ENCODE peak calls at places on chromosomes 11 and 22, in ten cellular contexts. Q is breast epithelium, I is sigmoid colon, S is endothelial cell of umbilical vein, T is suprapubic skin, A is stomach, G is K562, M is spleen, V is transverse colon, E is HL-60. K is an unnamed sample.
A peak's percentile ranks its signal among the peaks of the same experiment; 100 is the strongest.

GRCh38 chr11:34208266-34209135 is 103.1 kb downstream of the NAT10 start:
- DNase-seq in A (no peak), M (no peak), Q (no peak), I (no peak), V (no peak), S (no peak), G (peak; percentile 38), E (peak; percentile 84), T (no peak), K (no peak)

GRCh38 chr22:27663812-27664211 is 137.7 kb downstream of the MN1 start:
- DNase-seq in Q (no peak), V (no peak), I (no peak), M (no peak), G (no peak), S (peak; percentile 86), A (no peak), E (no peak), T (no peak), K (no peak)

GRCh38 chr11:90234977-90235376 is 12.1 kb upstream of the CHORDC1 start:
- DNase-seq in Q (no peak), T (no peak), A (no peak), E (no peak), V (no peak), S (no peak), G (no peak), M (no peak), I (no peak), K (no peak)

GRCh38 chr22:20421507-20421874 is 16.1 kb downstream of the SCARF2 start:
- DNase-seq in S (no peak), I (peak; percentile 20), M (no peak), A (no peak), G (no peak), T (no peak), V (no peak), E (no peak), Q (no peak), K (no peak)

GRCh38 chr11:17734418-17734911 is at the start of gene KCNC1:
- DNase-seq in Q (no peak), V (no peak), M (peak; percentile 68), T (no peak), I (peak; percentile 61), A (no peak), G (peak; percentile 48), E (no peak), S (peak; percentile 27), K (peak; percentile 88)

GRCh38 chr22:45688606-45689080 is 17.0 kb downstream of the ATXN10 start:
- DNase-seq in V (no peak), S (no peak), A (no peak), Q (no peak), M (no peak), E (no peak), G (no peak), T (no peak), I (no peak), K (no peak)

GRCh38 chr11:47907499-47907898 is 59.3 kb upstream of the NUP160 start:
- DNase-seq in E (no peak), S (no peak), A (no peak), I (no peak), M (no peak), V (no peak), Q (no peak), T (no peak), G (no peak), K (no peak)

GRCh38 chr11:78385205-78385604 is 32.4 kb downstream of the GAB2 start:
- DNase-seq in A (no peak), S (no peak), M (no peak), E (no peak), V (no peak), G (no peak), Q (no peak), T (no peak), I (no peak), K (no peak)

GRCh38 chr22:49514656-49515055 is 313.0 kb downstream of the BRD1 start:
- DNase-seq in G (no peak), V (no peak), M (peak; percentile 36), I (no peak), T (no peak), A (peak; percentile 7), Q (no peak), E (no peak), S (no peak), K (no peak)

GRCh38 chr11:120811731-120812130 is 212.2 kb upstream of the TBCEL start:
- DNase-seq in Q (no peak), I (no peak), G (no peak), A (no peak), V (no peak), E (no peak), T (no peak), M (no peak), S (no peak), K (no peak)

GRCh38 chr11:43852057-43852636 is 28.5 kb upstream of the ALKBH3 start:
- DNase-seq in V (peak; percentile 34), T (no peak), E (no peak), A (peak; percentile 62), M (no peak), S (peak; percentile 78), I (no peak), Q (no peak), G (peak; percentile 64), K (peak; percentile 43)

GRCh38 chr11:8906629-8907028 is 4.4 kb upstream of the AKIP1 start:
- DNase-seq in S (peak; percentile 71), T (no peak), A (no peak), E (no peak), I (no peak), M (no peak), V (no peak), G (no peak), Q (no peak), K (no peak)

GRCh38 chr22:50032941-50033601 is 20.5 kb upstream of the IL17REL start:
- DNase-seq in M (peak; percentile 57), G (no peak), S (no peak), A (no peak), Q (no peak), I (peak; percentile 52), E (no peak), V (no peak), T (peak; percentile 74), K (no peak)

GRCh38 chr11:69443138-69443967 is 38.1 kb upstream of the LINC01488 start:
- DNase-seq in M (peak; percentile 95), Q (peak; percentile 71), S (peak; percentile 91), V (peak; percentile 89), G (peak; percentile 99), T (peak; percentile 94), I (peak; percentile 94), E (peak; percentile 86), A (peak; percentile 81), K (peak; percentile 97)
- TF ChIP-seq POLR2AphosphoS5 in M (peak; percentile 22), Q (no peak), S (peak; percentile 71), V (peak; percentile 50), G (peak; percentile 77), T (no peak), I (peak; percentile 69), E (peak; percentile 78), A (no peak), K (peak; percentile 42)

GRCh38 chr11:58580311-58580710 is 1.4 kb downstream of the ZFP91 start:
- DNase-seq in S (no peak), T (no peak), I (no peak), A (no peak), M (no peak), E (no peak), V (no peak), G (no peak), Q (no peak), K (no peak)
- H3K27ac ChIP-seq in S (peak overlapping the region; percentile 95), T (peak overlapping the region; percentile 100), I (peak overlapping the region; percentile 100), A (peak overlapping the region; percentile 100), M (peak overlapping the region; percentile 99), E (peak overlapping the region; percentile 100), V (peak overlapping the region; percentile 100), G (peak overlapping the region; percentile 98), Q (peak overlapping the region; percentile 26), K (peak overlapping the region; percentile 99)

GRCh38 chr22:17898375-17898774 is 124.1 kb upstream of the BID start:
- DNase-seq in T (no peak), I (no peak), A (no peak), G (no peak), S (no peak), E (no peak), M (no peak), V (no peak), Q (no peak), K (no peak)
- TF ChIP-seq POLR2AphosphoS5 in T (no peak), I (no peak), A (no peak), G (no peak), S (no peak), E (no peak), M (no peak), V (no peak), Q (no peak), K (no peak)

GRCh38 chr11:94549166-94549565 is 5.4 kb downstream of the FUT4 start:
- DNase-seq in E (no peak), A (no peak), S (no peak), G (no peak), T (no peak), M (no peak), I (no peak), V (no peak), Q (no peak), K (no peak)

GRCh38 chr11:94553938-94554337 is 10.2 kb downstream of the FUT4 start:
- DNase-seq in M (no peak), T (no peak), S (no peak), V (no peak), G (no peak), Q (no peak), I (no peak), E (no peak), A (peak; percentile 36), K (no peak)

GRCh38 chr11:94546886-94547285 is 3.2 kb downstream of the FUT4 start:
- DNase-seq in A (no peak), T (no peak), M (no peak), S (no peak), I (no peak), V (peak; percentile 73), G (no peak), Q (no peak), E (no peak), K (no peak)

GRCh38 chr11:94545641-94546470 is 2.1 kb downstream of the FUT4 start:
- DNase-seq in A (no peak), M (no peak), I (no peak), V (no peak), Q (no peak), S (no peak), E (no peak), G (no peak), T (no peak), K (no peak)

GRCh38 chr11:94550513-94550912 is 6.8 kb downstream of the FUT4 start:
- DNase-seq in G (no peak), Q (no peak), T (no peak), E (no peak), A (no peak), V (no peak), M (no peak), I (no peak), S (no peak), K (no peak)
- H3K27ac ChIP-seq in G (no peak overlapping the region), Q (no peak overlapping the region), T (no peak overlapping the region), E (peak overlapping the region; percentile 98), A (no peak overlapping the region), V (no peak overlapping the region), M (no peak overlapping the region), I (no peak overlapping the region), S (no peak overlapping the region), K (no peak overlapping the region)

K was measured in upper lobe of left lung.